ENCODE peak calls at places on chromosome 3, in five cellular contexts. One of them, this sample, is unnamed.

GRCh38 chr3:22940285-22940684 is 262.8 kb upstream of the UBE2E2 start:
- DNase-seq in Karpas-422: no peak
- DNase-seq in T-cell: no peak
- DNase-seq in CD8-positive, alpha-beta T cell: no peak
- DNase-seq in skeletal muscle cell: no peak
- DNase-seq in this sample: no peak

GRCh38 chr3:15953841-15954240 is 156.1 kb upstream of the ANKRD28 start:
- DNase-seq in Karpas-422: peak
- DNase-seq in T-cell: no peak
- DNase-seq in CD8-positive, alpha-beta T cell: no peak
- DNase-seq in skeletal muscle cell: no peak
- DNase-seq in this sample: no peak

GRCh38 chr3:14131134-14131533 is 6.3 kb downstream of the TMEM43 start:
- DNase-seq in Karpas-422: no peak
- DNase-seq in skeletal muscle cell: no peak
- DNase-seq in T-cell: no peak
- DNase-seq in CD8-positive, alpha-beta T cell: no peak
- DNase-seq in this sample: no peak

GRCh38 chr3:124811441-124811840 is 75.7 kb downstream of the ITGB5 start:
- DNase-seq in Karpas-422: no peak
- DNase-seq in CD8-positive, alpha-beta T cell: no peak
- DNase-seq in skeletal muscle cell: no peak
- DNase-seq in T-cell: no peak
- DNase-seq in this sample: no peak

GRCh38 chr3:157444789-157445188 is 8.1 kb downstream of the PTX3 start:
- DNase-seq in Karpas-422: no peak
- DNase-seq in T-cell: no peak
- DNase-seq in skeletal muscle cell: no peak
- DNase-seq in CD8-positive, alpha-beta T cell: no peak
- DNase-seq in this sample: no peak

GRCh38 chr3:11136871-11137626 is 17.2 kb upstream of the HRH1 start:
- DNase-seq in T-cell: no peak
- DNase-seq in Karpas-422: peak
- DNase-seq in CD8-positive, alpha-beta T cell: no peak
- DNase-seq in skeletal muscle cell: peak
- DNase-seq in this sample: no peak

GRCh38 chr3:54994026-54994626 is 66.3 kb upstream of the LRTM1 start:
- DNase-seq in Karpas-422: no peak
- DNase-seq in CD8-positive, alpha-beta T cell: no peak
- DNase-seq in T-cell: no peak
- DNase-seq in skeletal muscle cell: no peak
- DNase-seq in this sample: no peak

GRCh38 chr3:171155122-171155700 is 128.7 kb upstream of the SLC2A2 start:
- DNase-seq in Karpas-422: no peak
- DNase-seq in CD8-positive, alpha-beta T cell: no peak
- DNase-seq in T-cell: no peak
- DNase-seq in skeletal muscle cell: no peak
- DNase-seq in this sample: no peak

GRCh38 chr3:169122407-169122806 is 541.1 kb downstream of the MECOM start:
- DNase-seq in Karpas-422: no peak
- DNase-seq in T-cell: no peak
- DNase-seq in skeletal muscle cell: no peak
- DNase-seq in CD8-positive, alpha-beta T cell: no peak
- DNase-seq in this sample: no peak

GRCh38 chr3:180683816-180684215 is 4.5 kb upstream of the CCDC39 start:
- DNase-seq in Karpas-422: no peak
- DNase-seq in skeletal muscle cell: no peak
- DNase-seq in T-cell: no peak
- DNase-seq in CD8-positive, alpha-beta T cell: no peak
- DNase-seq in this sample: no peak

GRCh38 chr3:4687167-4687566 is 194.0 kb downstream of the ITPR1 start:
- DNase-seq in CD8-positive, alpha-beta T cell: no peak
- DNase-seq in Karpas-422: no peak
- DNase-seq in skeletal muscle cell: no peak
- DNase-seq in T-cell: no peak
- DNase-seq in this sample: no peak

GRCh38 chr3:73298243-73299183 is 237.1 kb downstream of the EBLN2 start:
- DNase-seq in T-cell: no peak
- DNase-seq in skeletal muscle cell: no peak
- DNase-seq in CD8-positive, alpha-beta T cell: no peak
- DNase-seq in Karpas-422: no peak
- DNase-seq in this sample: no peak

GRCh38 chr3:131356006-131356405 is 25.6 kb upstream of the NUDT16 start:
- DNase-seq in skeletal muscle cell: no peak
- DNase-seq in Karpas-422: no peak
- DNase-seq in CD8-positive, alpha-beta T cell: no peak
- DNase-seq in T-cell: no peak
- DNase-seq in this sample: no peak

GRCh38 chr3:160464971-160465370 is 15.4 kb upstream of the TRIM59 start:
- DNase-seq in CD8-positive, alpha-beta T cell: no peak
- DNase-seq in skeletal muscle cell: no peak
- DNase-seq in Karpas-422: no peak
- DNase-seq in T-cell: no peak
- DNase-seq in this sample: no peak

GRCh38 chr3:188749010-188749617 is 422.7 kb upstream of the TPRG1 start:
- DNase-seq in Karpas-422: peak
- DNase-seq in skeletal muscle cell: no peak
- DNase-seq in CD8-positive, alpha-beta T cell: peak
- DNase-seq in T-cell: peak
- DNase-seq in this sample: peak

GRCh38 chr3:47098910-47099309 is 65.0 kb downstream of the SETD2 start:
- DNase-seq in CD8-positive, alpha-beta T cell: no peak
- DNase-seq in Karpas-422: no peak
- DNase-seq in skeletal muscle cell: no peak
- DNase-seq in T-cell: no peak
- DNase-seq in this sample: no peak

GRCh38 chr3:156455839-156456238 is 99.1 kb downstream of the SSR3 start:
- DNase-seq in Karpas-422: peak
- DNase-seq in CD8-positive, alpha-beta T cell: no peak
- DNase-seq in T-cell: no peak
- DNase-seq in skeletal muscle cell: no peak
- DNase-seq in this sample: no peak